ENCODE peak calls at places on chromosomes 2 and 18, in seven cellular contexts. O, W, A, Y, D, S and F are unnamed samples.

GRCh38 chr2:88144914-88145497 is 17.1 kb upstream of the FABP1 start:
- DNase-seq in O (no peak), W (no peak), A (no peak), Y (no peak), D (no peak), S (no peak), F (no peak)

GRCh38 chr18:45050712-45051639 is 370.3 kb downstream of the SETBP1 start:
- DNase-seq in O (no peak), W (no peak), A (peak; percentile 93), Y (no peak), D (no peak), S (no peak), F (no peak)

GRCh38 chr2:1942836-1943360 is 198.6 kb upstream of the PXDN start:
- DNase-seq in O (no peak), W (no peak), A (no peak), Y (no peak), D (no peak), S (no peak), F (no peak)

GRCh38 chr2:190065839-190066238 is 3.3 kb upstream of the MSTN start:
- DNase-seq in O (no peak), W (no peak), A (no peak), Y (no peak), D (no peak), S (no peak), F (no peak)

GRCh38 chr18:45730832-45731545 is 7.0 kb downstream of the SLC14A1 start:
- DNase-seq in O (no peak), W (no peak), A (peak; percentile 89), Y (no peak), D (no peak), S (no peak), F (no peak)

GRCh38 chr2:33442528-33443069 is 33.9 kb upstream of the RASGRP3 start:
- DNase-seq in O (no peak), W (peak; percentile 16), A (no peak), Y (no peak), D (peak; percentile 53), S (no peak), F (no peak)

GRCh38 chr2:125405816-125406215 is 1250.1 kb upstream of the GYPC start:
- DNase-seq in O (no peak), W (no peak), A (peak; percentile 94), Y (no peak), D (no peak), S (no peak), F (no peak)

GRCh38 chr2:169716229-169716886 is 17.3 kb upstream of the KLHL23 start:
- DNase-seq in O (no peak), W (no peak), A (peak; percentile 41), Y (no peak), D (no peak), S (peak; percentile 28), F (no peak)

GRCh38 chr18:22411442-22411841 is 6.3 kb downstream of the CTAGE1 start:
- DNase-seq in O (no peak), W (no peak), A (peak; percentile 67), Y (no peak), D (no peak), S (no peak), F (no peak)

GRCh38 chr2:105344704-105345345 is 7.5 kb downstream of the C2orf49 start:
- DNase-seq in O (no peak), W (no peak), A (no peak), Y (peak; percentile 83), D (no peak), S (no peak), F (no peak)

GRCh38 chr2:177629357-177630000 is 236.9 kb downstream of the AGPS start:
- DNase-seq in O (no peak), W (no peak), A (no peak), Y (no peak), D (no peak), S (no peak), F (no peak)

GRCh38 chr2:210912779-210913178 is 356.4 kb downstream of the CPS1 start:
- DNase-seq in O (no peak), W (no peak), A (no peak), Y (no peak), D (no peak), S (no peak), F (no peak)

GRCh38 chr2:59884166-59884565 is 669.3 kb downstream of the BCL11A start:
- DNase-seq in O (no peak), W (no peak), A (no peak), Y (no peak), D (no peak), S (no peak), F (no peak)

GRCh38 chr2:144595686-144596073 is 75.8 kb upstream of the ZEB2 start:
- DNase-seq in O (no peak), W (no peak), A (no peak), Y (no peak), D (no peak), S (no peak), F (no peak)

GRCh38 chr18:75244336-75244735 is 33.7 kb downstream of the TSHZ1 start:
- DNase-seq in O (no peak), W (no peak), A (no peak), Y (peak; percentile 32), D (no peak), S (peak; percentile 63), F (peak; percentile 61)

GRCh38 chr2:102735431-102736130 is 26.2 kb upstream of the TMEM182 start:
- DNase-seq in O (no peak), W (no peak), A (peak; percentile 25), Y (no peak), D (no peak), S (no peak), F (no peak)

GRCh38 chr2:8644605-8645175 is 37.2 kb upstream of the ID2 start:
- DNase-seq in O (no peak), W (no peak), A (no peak), Y (no peak), D (no peak), S (no peak), F (no peak)
- TF ChIP-seq CTCF in O (no peak), W (peak; percentile 12), A (no peak), Y (peak; percentile 46), D (peak; percentile 27), S (peak; percentile 52), F (no peak)

GRCh38 chr18:11544060-11544633 is 65.2 kb upstream of the SLC35G4 start:
- DNase-seq in O (no peak), W (no peak), A (no peak), Y (no peak), D (no peak), S (no peak), F (no peak)

GRCh38 chr18:11548367-11548766 is 61.0 kb upstream of the SLC35G4 start:
- DNase-seq in O (no peak), W (no peak), A (peak; percentile 10), Y (no peak), D (no peak), S (no peak), F (no peak)

GRCh38 chr18:11553098-11553940 is 56.1 kb upstream of the SLC35G4 start:
- DNase-seq in O (no peak), W (no peak), A (peak; percentile 40), Y (peak; percentile 65), D (no peak), S (peak; percentile 51), F (peak; percentile 44)

DNA sequence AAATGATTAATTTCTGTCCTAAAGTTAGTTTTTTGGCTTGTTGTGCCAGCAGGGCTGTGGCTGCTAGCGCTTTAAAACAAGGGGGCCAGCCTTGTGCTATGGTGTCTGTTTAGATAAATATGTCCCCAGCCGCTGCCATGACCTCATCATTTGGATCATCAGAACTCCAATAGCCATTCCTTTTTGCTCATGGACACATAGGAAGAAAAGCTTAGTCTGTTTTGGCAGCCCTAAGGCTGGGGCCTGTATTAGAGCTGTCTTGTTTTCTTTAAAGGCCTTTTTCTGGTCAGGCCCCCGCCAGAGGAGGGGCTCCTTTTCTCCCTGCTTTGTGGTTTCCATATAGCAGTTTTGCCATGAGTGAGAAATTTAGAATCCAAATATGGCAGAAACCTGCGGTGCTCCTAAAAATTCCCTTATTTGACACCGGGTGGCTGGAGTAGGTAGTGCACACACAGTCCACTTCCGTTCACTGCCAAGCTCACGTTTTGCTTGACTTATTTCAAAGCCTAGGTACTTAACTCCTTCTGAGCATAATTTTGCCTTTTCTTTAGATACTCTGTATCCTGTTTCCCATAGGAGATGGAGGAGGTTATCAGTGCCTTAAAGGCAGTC is 60.4 kb upstream of the SLC35G4 start:
- DNase-seq in O (no peak), W (no peak), A (no peak), Y (no peak), D (no peak), S (no peak), F (no peak)
- TF ChIP-seq CTCF in O (no peak), W (no peak), A (no peak), Y (no peak), D (no peak), S (no peak), F (no peak)

GRCh38 chr2:73827018-73827417 is 1.7 kb upstream of the STAMBP start:
- DNase-seq in O (no peak), W (no peak), A (peak; percentile 28), Y (peak; percentile 20), D (no peak), S (no peak), F (no peak)
- TF ChIP-seq CTCF in O (no peak), W (no peak), A (peak; percentile 38), Y (peak; percentile 55), D (no peak), S (peak; percentile 42), F (peak; percentile 33)

DNA sequence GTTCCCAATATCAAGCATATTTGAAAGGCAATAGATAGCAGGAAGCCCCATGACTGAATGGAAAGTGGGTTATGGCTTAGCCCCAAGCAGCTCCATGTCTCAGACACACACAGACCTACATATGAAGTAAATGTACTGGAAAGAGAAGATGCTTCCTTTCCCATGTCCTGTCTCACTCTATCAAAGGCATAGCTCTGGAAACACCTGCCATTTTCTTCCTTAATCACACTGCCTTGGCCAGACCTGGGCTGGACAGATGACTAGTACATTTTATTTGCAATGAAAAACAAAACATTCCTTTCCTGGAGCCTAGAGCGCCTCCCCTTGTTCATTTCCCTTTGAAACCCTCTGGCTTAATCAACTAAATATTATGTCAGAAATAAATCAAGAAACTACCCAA is 160.7 kb downstream of the ANTXR1 start:
- DNase-seq in O (no peak), W (no peak), A (no peak), Y (no peak), D (no peak), S (no peak), F (no peak)
- TF ChIP-seq CTCF in O (no peak), W (no peak), A (no peak), Y (no peak), D (no peak), S (no peak), F (no peak)